ENCODE peak calls at places on chromosomes 5 and 9, in four cellular contexts. O is A549, M is HepG2, W is H1. X is an unnamed sample.

GRCh38 chr5:87004101-87004500 is 263.6 kb upstream of the RASA1 start:
- DNase-seq in O (no peak), M (no peak), W (no peak), X (no peak)

GRCh38 chr5:150500905-150501304 is 7.0 kb upstream of the NDST1 start:
- DNase-seq in W (no peak), O (no peak), M (no peak), X (no peak)

GRCh38 chr5:125160787-125161502 is 414.5 kb upstream of the ZNF608 start:
- DNase-seq in W (no peak), M (no peak), O (no peak), X (no peak)

GRCh38 chr9:73199886-73200285 is 48.2 kb downstream of the ANXA1 start:
- DNase-seq in M (peak), W (no peak), O (peak), X (no peak)

GRCh38 chr5:159877894-159878448 is 38.3 kb upstream of the ADRA1B start:
- DNase-seq in W (no peak), O (no peak), M (no peak), X (no peak)

GRCh38 chr9:133067006-133067405 is 5.2 kb downstream of the CEL start:
- DNase-seq in O (no peak), M (no peak), W (no peak), X (no peak)

GRCh38 chr5:141272906-141273305 is 27.7 kb downstream of the PCDHB15 start:
- DNase-seq in O (peak), W (peak), M (no peak), X (no peak)

GRCh38 chr9:134913041-134913712 is 4.5 kb downstream of the FCN1 start:
- DNase-seq in W (no peak), O (no peak), M (no peak), X (no peak)

GRCh38 chr9:76876098-76876497 is 29.8 kb downstream of the PRUNE2 start:
- DNase-seq in O (no peak), W (no peak), M (no peak), X (no peak)

DNA sequence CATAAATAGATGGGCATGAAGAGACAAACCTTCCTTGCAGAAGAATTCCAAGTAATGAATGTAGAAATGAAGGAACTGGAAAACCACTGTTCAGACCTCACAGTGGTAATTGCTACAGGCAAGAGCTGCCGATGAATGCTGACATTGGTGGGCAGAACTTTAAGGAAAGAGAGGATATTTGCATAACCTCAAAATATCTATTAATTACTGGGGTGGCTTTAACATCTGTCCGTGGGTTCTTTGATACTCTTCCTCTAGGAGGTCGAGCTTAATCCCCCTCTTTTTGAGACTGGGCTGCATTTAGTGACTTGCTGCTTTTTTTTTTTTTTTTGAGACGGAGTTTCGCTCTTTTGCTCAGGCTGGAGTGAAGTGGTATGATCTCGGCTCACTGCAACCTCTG is 34.7 kb downstream of the LAMC3 start:
- DNase-seq in M (no peak), O (no peak), W (no peak), X (no peak)
- TF ChIP-seq PHF8 in M (no peak), O (no peak), W (no peak), X (no peak)

GRCh38 chr5:7207979-7208378 is 188.0 kb upstream of the ADCY2 start:
- DNase-seq in O (no peak), M (no peak), W (no peak), X (no peak)

GRCh38 chr5:7210549-7210948 is 185.4 kb upstream of the ADCY2 start:
- DNase-seq in M (no peak), W (no peak), O (no peak), X (no peak)

GRCh38 chr5:7213525-7213924 is 182.4 kb upstream of the ADCY2 start:
- DNase-seq in O (no peak), M (no peak), W (no peak), X (no peak)

GRCh38 chr5:7208911-7209310 is 187.0 kb upstream of the ADCY2 start:
- DNase-seq in W (no peak), M (no peak), O (no peak), X (no peak)

GRCh38 chr5:7209583-7210139 is 186.3 kb upstream of the ADCY2 start:
- DNase-seq in M (no peak), W (no peak), O (no peak), X (no peak)
- TF ChIP-seq PHF8 in M (no peak), W (no peak), O (no peak), X (no peak)

GRCh38 chr5:39394946-39395345 is 29.8 kb downstream of the DAB2 start:
- DNase-seq in W (no peak), O (no peak), M (no peak), X (no peak)

GRCh38 chr5:39400711-39401385 is 23.9 kb downstream of the DAB2 start:
- DNase-seq in O (no peak), M (peak), W (no peak), X (no peak)

GRCh38 chr5:39395521-39395920 is 29.3 kb downstream of the DAB2 start:
- DNase-seq in M (no peak), O (no peak), W (no peak), X (no peak)

GRCh38 chr5:39399135-39400036 is 25.4 kb downstream of the DAB2 start:
- DNase-seq in O (peak), M (peak), W (no peak), X (peak)
- TF ChIP-seq PHF8 in O (no peak), M (no peak), W (no peak), X (no peak)

GRCh38 chr9:96107436-96107835 is 194.5 kb downstream of the HSD17B3 start:
- DNase-seq in M (no peak), W (no peak), O (no peak), X (no peak)

GRCh38 chr9:96117398-96118060 is 184.4 kb downstream of the HSD17B3 start:
- DNase-seq in O (no peak), M (no peak), W (no peak), X (no peak)

GRCh38 chr9:96109718-96110351 is 192.1 kb downstream of the HSD17B3 start:
- DNase-seq in W (no peak), M (no peak), O (no peak), X (no peak)

GRCh38 chr9:96116275-96117051 is 185.5 kb downstream of the HSD17B3 start:
- DNase-seq in O (peak), W (no peak), M (peak), X (no peak)

GRCh38 chr9:96113045-96113444 is 188.9 kb downstream of the HSD17B3 start:
- DNase-seq in W (no peak), M (no peak), O (peak), X (no peak)
- TF ChIP-seq PHF8 in W (no peak), M (no peak), O (no peak), X (no peak)